ENCODE peak calls at places on chromosome 5, in five cellular contexts. O is vagina, H is foreskin fibroblast, V is transverse colon, C is K562. E is an unnamed sample.

GRCh38 chr5:150295741-150296486 is 6.3 kb upstream of the CAMK2A start:
- DNase-seq in O (no peak), H (no peak), V (no peak), C (no peak), E (no peak)

GRCh38 chr5:90170231-90170630 is 239.3 kb downstream of the CETN3 start:
- DNase-seq in O (no peak), H (peak), V (no peak), C (no peak), E (no peak)

GRCh38 chr5:139668064-139668880 is 20.1 kb downstream of the CXXC5 start:
- DNase-seq in O (no peak), H (peak), V (no peak), C (peak), E (peak)

GRCh38 chr5:171648279-171648774 is 137.3 kb upstream of the SMIM23 start:
- DNase-seq in O (no peak), H (no peak), V (no peak), C (no peak), E (no peak)

GRCh38 chr5:132079081-132079480 is 5.5 kb downstream of the CSF2 start:
- DNase-seq in O (no peak), H (no peak), V (no peak), C (no peak), E (no peak)

GRCh38 chr5:42896523-42896922 is 84.8 kb upstream of the SELENOP start:
- DNase-seq in O (no peak), H (no peak), V (no peak), C (no peak), E (no peak)

GRCh38 chr5:44511596-44511995 is 122.4 kb upstream of the FGF10 start:
- DNase-seq in O (no peak), H (no peak), V (no peak), C (no peak), E (no peak)

GRCh38 chr5:147396070-147396469 is 113.8 kb downstream of the DPYSL3 start:
- DNase-seq in O (no peak), H (peak), V (no peak), C (peak), E (no peak)

GRCh38 chr5:60210810-60211209 is 317.3 kb upstream of the PDE4D start:
- DNase-seq in O (no peak), H (no peak), V (no peak), C (no peak), E (no peak)

GRCh38 chr5:39780341-39780740 is 355.6 kb upstream of the DAB2 start:
- DNase-seq in O (no peak), H (peak), V (no peak), C (no peak), E (no peak)

GRCh38 chr5:107670927-107671741 is at the start of gene EFNA5:
- DNase-seq in O (no peak), H (peak), V (peak), C (no peak), E (peak)

GRCh38 chr5:82244854-82245635 is 33.1 kb downstream of the RPS23 start:
- DNase-seq in O (no peak), H (peak), V (no peak), C (peak), E (no peak)

GRCh38 chr5:59065551-59065950 is 482.7 kb downstream of the RAB3C start:
- DNase-seq in O (no peak), H (peak), V (no peak), C (no peak), E (no peak)

GRCh38 chr5:141371572-141372475 is 1.8 kb downstream of the PCDHGB3 start:
- DNase-seq in O (no peak), H (no peak), V (no peak), C (no peak), E (no peak)

GRCh38 chr5:177128551-177128976 is 5.0 kb upstream of the NSD1 start:
- DNase-seq in O (no peak), H (peak), V (no peak), C (no peak), E (peak)

GRCh38 chr5:122500245-122501086 is 188.4 kb downstream of the SNCAIP start:
- DNase-seq in O (no peak), H (peak), V (no peak), C (peak), E (peak)

GRCh38 chr5:138869763-138870500 is 5.2 kb downstream of the LRRTM2 start:
- DNase-seq in O (no peak), H (no peak), V (no peak), C (no peak), E (no peak)

GRCh38 chr5:121870489-121870888 is 18.8 kb downstream of the FTMT start:
- DNase-seq in O (no peak), H (peak), V (no peak), C (peak), E (no peak)

GRCh38 chr5:2739360-2740050 is 12.0 kb downstream of the IRX2 start:
- DNase-seq in O (no peak), H (peak), V (no peak), C (no peak), E (no peak)

GRCh38 chr5:158165647-158166046 is 306.7 kb upstream of the CLINT1 start:
- DNase-seq in O (no peak), H (no peak), V (no peak), C (no peak), E (peak)
- TF ChIP-seq CTCF in O (no peak), H (no peak), V (no peak), C (no peak), E (no peak)

DNA sequence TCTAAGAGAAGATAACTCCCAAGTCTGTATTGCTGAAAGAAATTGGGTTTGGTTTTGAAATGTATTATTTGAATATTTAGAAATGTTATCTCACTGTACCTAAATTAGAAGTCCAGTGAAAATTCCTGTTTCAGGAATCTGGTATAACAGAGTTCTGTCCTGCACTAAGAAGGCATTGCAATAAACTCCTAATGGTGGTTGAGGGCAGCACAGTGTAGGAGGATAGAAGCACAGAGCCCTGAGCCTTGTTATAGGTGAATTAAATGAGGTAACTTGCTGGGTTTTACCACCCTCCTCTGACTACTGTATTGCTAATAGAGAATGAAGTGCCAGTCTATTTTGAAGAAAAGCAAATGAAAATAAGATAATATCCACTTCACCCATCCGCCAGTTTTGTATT is 143.4 kb downstream of the CD180 start:
- DNase-seq in O (no peak), H (no peak), V (no peak), C (no peak), E (no peak)
- TF ChIP-seq CTCF in O (no peak), H (no peak), V (no peak), C (no peak), E (no peak)

DNA sequence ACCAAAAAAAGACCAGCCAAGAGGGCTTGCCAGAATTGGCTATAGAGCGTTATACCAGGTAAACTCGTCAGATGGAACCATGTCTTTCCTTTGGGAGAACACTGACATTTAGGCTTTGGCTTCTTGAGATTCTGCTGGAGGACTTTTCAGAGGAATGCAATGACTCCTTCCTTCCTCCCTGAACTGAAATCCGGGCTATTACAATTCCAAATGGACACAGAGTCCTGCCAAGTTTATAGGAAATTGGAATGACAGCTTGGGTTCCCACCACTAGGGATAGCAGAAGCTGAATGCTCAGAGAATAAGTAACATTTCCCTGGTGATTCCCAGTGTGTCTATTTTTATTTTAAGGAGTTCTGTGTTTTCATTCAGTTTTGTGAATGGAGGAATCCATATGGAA is 143.0 kb downstream of the FGF1 start:
- DNase-seq in O (no peak), H (peak), V (no peak), C (no peak), E (no peak)
- TF ChIP-seq CTCF in O (peak), H (no peak), V (no peak), C (no peak), E (no peak)

DNA sequence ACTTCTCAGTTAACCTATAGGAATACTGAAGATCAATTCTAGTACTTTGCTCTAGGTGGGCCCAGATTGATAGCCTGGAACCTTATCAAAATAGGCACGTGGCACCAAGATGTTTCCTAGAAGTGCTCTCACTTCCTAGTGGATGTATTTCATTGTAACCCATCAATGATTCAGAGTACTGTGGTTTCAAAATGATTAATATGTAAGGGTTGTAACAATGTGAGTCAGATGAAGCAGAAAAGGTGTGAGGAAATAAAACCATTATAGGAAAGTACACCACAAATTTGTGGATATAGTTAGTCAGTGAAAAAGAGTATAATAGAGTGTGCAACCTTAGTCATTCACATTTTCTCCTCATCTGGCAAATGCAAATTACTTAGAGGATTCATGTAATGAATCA is 177.3 kb upstream of the FST start:
- DNase-seq in O (no peak), H (peak), V (no peak), C (no peak), E (peak)
- TF ChIP-seq CTCF in O (no peak), H (no peak), V (no peak), C (no peak), E (no peak)

E was measured in activated CD8-positive, alpha-beta T cell treated with anti-CD3 and anti-CD28 coated beads for 36 hours.